ENCODE peak calls at places on chromosomes 7 and 10, in five cellular contexts. N is HFF-Myc; D is lower leg skin; G is effector memory CD4-positive, alpha-beta T cell; I is kidney epithelial cell. T is an unnamed sample.

GRCh38 chr10:21161647-21162046 is 264.5 kb upstream of the NEBL start:
- DNase-seq in N (no peak), D (no peak), G (no peak), I (no peak), T (no peak)

GRCh38 chr10:60986779-60987178 is 42.8 kb upstream of the RHOBTB1 start:
- DNase-seq in N (no peak), D (no peak), G (no peak), I (no peak), T (no peak)

GRCh38 chr10:24814568-24815313 is 91.1 kb upstream of the ARHGAP21 start:
- DNase-seq in N (no peak), D (no peak), G (no peak), I (peak), T (no peak)

GRCh38 chr10:46546591-46547330 is 9.7 kb downstream of the GPRIN2 start:
- DNase-seq in N (no peak), D (peak), G (no peak), I (no peak), T (no peak)

GRCh38 chr7:22173884-22174573 is 182.9 kb downstream of the RAPGEF5 start:
- DNase-seq in N (no peak), D (no peak), G (no peak), I (no peak), T (no peak)

GRCh38 chr7:69825031-69825681 is 226.9 kb downstream of the AUTS2 start:
- DNase-seq in N (no peak), D (no peak), G (no peak), I (no peak), T (no peak)

GRCh38 chr10:49324711-49325110 is 25.7 kb downstream of the C10orf71 start:
- DNase-seq in N (no peak), D (no peak), G (no peak), I (no peak), T (no peak)

GRCh38 chr10:127003032-127003685 is 97.9 kb downstream of the DOCK1 start:
- DNase-seq in N (no peak), D (no peak), G (no peak), I (no peak), T (no peak)

GRCh38 chr7:139825666-139826290 is 3.3 kb upstream of the TBXAS1 start:
- DNase-seq in N (no peak), D (no peak), G (no peak), I (no peak), T (no peak)

GRCh38 chr7:6026011-6026819 is 5.0 kb upstream of the ANKRD61 start:
- DNase-seq in N (peak), D (peak), G (peak), I (no peak), T (peak)

GRCh38 chr10:118101501-118101900 is 54.8 kb upstream of the RAB11FIP2 start:
- DNase-seq in N (no peak), D (no peak), G (no peak), I (no peak), T (no peak)

GRCh38 chr7:101882595-101883564 is 65.5 kb downstream of the CUX1 start:
- DNase-seq in N (peak), D (peak), G (no peak), I (peak), T (no peak)

GRCh38 chr7:66748791-66749190 is 8.3 kb downstream of the RABGEF1 start:
- DNase-seq in N (no peak), D (no peak), G (no peak), I (no peak), T (no peak)

GRCh38 chr10:113907166-113907565 is 52.7 kb downstream of the NHLRC2 start:
- DNase-seq in N (no peak), D (no peak), G (no peak), I (no peak), T (no peak)

GRCh38 chr10:32139223-32140073 is 83.2 kb upstream of the KIF5B start:
- DNase-seq in N (peak), D (peak), G (no peak), I (peak), T (peak)

GRCh38 chr7:149855368-149856305 is 17.5 kb downstream of the ZNF862 start:
- DNase-seq in N (peak), D (no peak), G (no peak), I (peak), T (no peak)

GRCh38 chr10:43255644-43256431 is 11.0 kb downstream of the RASGEF1A start:
- DNase-seq in N (no peak), D (peak), G (no peak), I (no peak), T (peak)

GRCh38 chr7:101172005-101172853 is 6.9 kb upstream of the VGF start:
- DNase-seq in N (no peak), D (no peak), G (no peak), I (no peak), T (no peak)

GRCh38 chr10:131972474-131973071 is 9.2 kb downstream of the BNIP3 start:
- DNase-seq in N (no peak), D (no peak), G (no peak), I (no peak), T (no peak)

GRCh38 chr10:43965918-43966570 is 317.4 kb upstream of the ZNF32 start:
- DNase-seq in N (no peak), D (no peak), G (no peak), I (no peak), T (no peak)

GRCh38 chr7:27236053-27236410 is 6.6 kb upstream of the EVX1 start:
- DNase-seq in N (no peak), D (no peak), G (no peak), I (no peak), T (no peak)
- H3K4me3 ChIP-seq in N (peak), D (no peak), G (no peak), I (no peak), T (peak)

GRCh38 chr7:142916508-142916907 is 17.0 kb downstream of the TRPV5 start:
- DNase-seq in N (no peak), D (no peak), G (no peak), I (no peak), T (no peak)
- H3K4me3 ChIP-seq in N (no peak), D (no peak), G (no peak), I (no peak), T (no peak)

GRCh38 chr10:109919224-109919623 is 4.1 kb downstream of the XPNPEP1 start:
- DNase-seq in N (no peak), D (no peak), G (no peak), I (no peak), T (no peak)
- H3K4me3 ChIP-seq in N (no peak), D (no peak), G (no peak), I (no peak), T (no peak)

GRCh38 chr10:80414126-80414898 is 6.0 kb downstream of the PRXL2A start:
- DNase-seq in N (peak), D (no peak), G (no peak), I (no peak), T (no peak)
- H3K4me3 ChIP-seq in N (no peak), D (no peak), G (no peak), I (no peak), T (no peak)

DNA sequence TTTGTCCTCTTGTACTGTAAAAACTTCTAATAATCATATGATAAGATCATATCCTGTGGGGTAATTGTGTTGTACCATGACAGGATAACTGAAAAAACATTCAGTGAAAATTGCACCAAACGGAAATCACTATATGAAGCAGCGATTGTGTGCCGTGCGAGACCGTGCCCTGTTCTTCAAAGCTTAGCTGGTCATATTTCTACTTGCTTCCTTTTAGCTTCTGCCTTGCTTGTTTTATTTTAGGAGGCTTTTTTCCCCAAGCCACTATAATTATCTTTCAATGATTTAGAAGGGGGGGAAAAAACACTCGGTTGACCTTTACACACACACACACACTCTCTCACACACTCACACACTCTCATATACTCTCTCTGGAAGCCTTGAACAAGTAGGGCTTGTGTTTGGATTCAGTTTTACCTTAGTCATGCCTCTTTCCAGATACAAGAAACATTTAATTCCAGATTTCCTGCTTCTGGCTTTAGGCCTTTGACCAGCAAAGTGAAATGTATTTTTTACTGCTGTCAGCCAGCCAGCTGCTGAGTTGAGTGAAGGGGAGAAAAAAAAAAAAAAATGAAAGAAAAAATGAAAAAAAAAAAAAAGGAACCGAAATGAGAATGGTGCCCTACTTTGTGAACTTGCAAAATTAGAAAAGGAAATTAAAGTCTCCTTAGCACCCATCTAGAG is 181.4 kb downstream of the ARID5B start:
- DNase-seq in N (no peak), D (no peak), G (no peak), I (no peak), T (no peak)
- H3K4me3 ChIP-seq in N (no peak), D (no peak), G (peak), I (no peak), T (no peak)

GRCh38 chr7:48085433-48085791 is 3.7 kb upstream of the UPP1 start:
- DNase-seq in N (no peak), D (no peak), G (no peak), I (no peak), T (no peak)

GRCh38 chr7:48088559-48089414 is at the start of gene UPP1:
- DNase-seq in N (peak), D (peak), G (peak), I (peak), T (peak)

GRCh38 chr7:48089415-48089975 is 430 bp downstream of the UPP1 start:
- DNase-seq in N (no peak), D (peak), G (no peak), I (no peak), T (no peak)

GRCh38 chr7:48085942-48086341 is 3.1 kb upstream of the UPP1 start:
- DNase-seq in N (no peak), D (no peak), G (no peak), I (no peak), T (no peak)

DNA sequence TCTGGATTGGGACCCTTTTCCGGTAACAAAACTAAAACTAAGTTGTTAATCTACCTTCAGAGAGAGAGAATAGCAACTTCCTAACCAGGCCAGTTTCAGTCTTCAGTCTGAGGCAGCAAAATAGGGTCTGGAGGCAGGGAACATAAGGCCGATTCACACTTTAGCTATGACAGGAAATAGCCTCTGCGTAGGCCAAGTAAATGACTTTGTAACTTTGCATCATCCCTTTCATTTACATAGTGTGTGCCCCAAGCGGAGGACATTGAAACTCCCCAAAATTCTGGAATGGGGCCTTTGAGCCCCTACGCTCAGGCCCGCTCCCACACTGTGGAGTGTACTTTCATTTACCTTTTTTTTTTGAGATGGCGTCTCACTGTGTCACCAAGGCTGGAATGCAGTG is 1.7 kb upstream of the UPP1 start:
- DNase-seq in N (no peak), D (no peak), G (no peak), I (no peak), T (no peak)
- H3K4me3 ChIP-seq in N (no peak), D (no peak), G (no peak), I (no peak), T (no peak)